ENCODE peak calls at places on chromosomes 7 and 10, in ten cellular contexts. Z is cardiac fibroblast; H is endothelial cell; X is NCI-H524 treated with DMSO at 0.1 percent for 48 hours; D is GM23338; E is NCI-H1092; N is NAMALWA; B is activated naive CD4-positive, alpha-beta T cell; T is activated CD8-positive, alpha-beta memory T cell treated with anti-CD3 and anti-CD28 coated beads for 48 hours; Y is fibroblast of the aortic adventitia. V is an unnamed sample.

GRCh38 chr10:5818048-5818331 is 4.8 kb upstream of the GDI2 start:
- DNase-seq in D (no peak), N (no peak), T (no peak), E (no peak), X (no peak), Z (no peak), Y (no peak), H (no peak), B (no peak), V (no peak)

GRCh38 chr7:130143986-130144618 is 61.1 kb downstream of the TMEM209 start:
- DNase-seq in Z (no peak), H (peak; percentile 9), D (no peak), T (no peak), B (no peak), Y (no peak), N (no peak), X (no peak), E (no peak), V (no peak)

GRCh38 chr10:29635711-29636144 is 957 bp upstream of the SVIL start:
- DNase-seq in T (no peak), D (peak; percentile 51), E (no peak), X (no peak), Y (peak; percentile 26), B (peak; percentile 2), N (no peak), H (peak; percentile 35), Z (peak; percentile 61), V (peak; percentile 42)

GRCh38 chr7:80060218-80060806 is 74.3 kb upstream of the GNAI1 start:
- DNase-seq in N (peak; percentile 73), D (peak; percentile 64), X (no peak), H (no peak), E (peak; percentile 12), T (no peak), Z (peak; percentile 87), B (no peak), Y (peak; percentile 82), V (peak; percentile 77)

GRCh38 chr7:40301486-40302065 is 166.8 kb downstream of the SUGCT start:
- DNase-seq in B (no peak), X (no peak), Z (peak; percentile 76), H (no peak), T (no peak), E (no peak), D (no peak), N (no peak), Y (peak; percentile 43), V (peak; percentile 25)

GRCh38 chr10:71608863-71609768 is 110.5 kb downstream of the C10orf105 start:
- DNase-seq in N (peak; percentile 67), D (peak; percentile 96), Z (peak; percentile 70), B (peak; percentile 22), H (peak; percentile 86), Y (peak; percentile 69), X (no peak), T (peak; percentile 30), E (peak; percentile 23), V (peak; percentile 56)

GRCh38 chr7:156223935-156224334 is 411.7 kb upstream of the SHH start:
- DNase-seq in B (no peak), N (no peak), E (no peak), H (no peak), X (no peak), T (no peak), Y (no peak), D (no peak), Z (no peak), V (no peak)

GRCh38 chr7:157674715-157675426 is 338.1 kb downstream of the DNAJB6 start:
- DNase-seq in E (no peak), N (no peak), Z (no peak), Y (no peak), D (no peak), X (no peak), B (no peak), T (no peak), H (no peak), V (no peak)

GRCh38 chr7:136278057-136278456 is 300.9 kb upstream of the MTPN start:
- DNase-seq in N (no peak), T (no peak), B (no peak), H (no peak), Y (no peak), X (no peak), D (no peak), E (no peak), Z (no peak), V (no peak)

GRCh38 chr10:3898821-3899220 is 113.8 kb upstream of the KLF6 start:
- DNase-seq in D (no peak), Y (no peak), Z (no peak), H (no peak), B (no peak), X (no peak), T (no peak), E (no peak), N (no peak), V (no peak)

GRCh38 chr10:1779796-1780195 is 42.5 kb upstream of the ADARB2 start:
- DNase-seq in E (no peak), Z (no peak), H (no peak), B (no peak), X (no peak), N (no peak), Y (no peak), T (no peak), D (no peak), V (no peak)

GRCh38 chr10:71015674-71016073 is 127.3 kb upstream of the PCBD1 start:
- DNase-seq in E (no peak), Z (peak; percentile 5), T (no peak), B (no peak), D (no peak), N (no peak), X (no peak), H (no peak), Y (no peak), V (no peak)

GRCh38 chr10:520402-520787 is 169.1 kb downstream of the DIP2C start:
- DNase-seq in H (no peak), D (no peak), Z (no peak), X (no peak), N (no peak), Y (peak; percentile 42), E (no peak), T (no peak), B (no peak), V (peak; percentile 60)

GRCh38 chr7:132065193-132065972 is 509.0 kb upstream of the PODXL start:
- DNase-seq in H (no peak), T (no peak), B (no peak), N (no peak), Z (peak; percentile 96), Y (peak; percentile 96), E (no peak), D (no peak), X (no peak), V (peak; percentile 96)

GRCh38 chr10:14952851-14953451 is 945 bp downstream of the DCLRE1C start:
- DNase-seq in H (peak; percentile 8), Y (no peak), B (no peak), Z (no peak), E (no peak), N (no peak), D (peak; percentile 50), X (no peak), T (no peak), V (no peak)

GRCh38 chr10:129046074-129046681 is 420.9 kb upstream of the MGMT start:
- DNase-seq in D (no peak), B (no peak), N (no peak), Z (no peak), X (no peak), T (no peak), E (no peak), H (no peak), Y (peak; percentile 86), V (peak; percentile 30)

GRCh38 chr10:103983367-103983911 is 16.5 kb downstream of the SLK start:
- DNase-seq in H (no peak), Y (peak; percentile 10), D (peak; percentile 7), E (no peak), Z (peak; percentile 26), T (no peak), B (no peak), N (peak; percentile 30), X (no peak), V (no peak)

GRCh38 chr10:60312818-60313588 is 76.7 kb downstream of the ANK3 start:
- DNase-seq in E (no peak), Y (peak; percentile 74), N (no peak), H (no peak), D (no peak), X (no peak), T (no peak), B (no peak), Z (peak; percentile 75), V (peak; percentile 91)

GRCh38 chr10:102870221-102870620 is 951 bp downstream of the AS3MT start:
- DNase-seq in E (no peak), B (no peak), T (no peak), Y (no peak), H (no peak), Z (no peak), N (no peak), D (peak; percentile 37), X (no peak), V (no peak)

GRCh38 chr10:93190377-93190776 is 116.7 kb downstream of the CYP26A1 start:
- DNase-seq in T (no peak), B (no peak), D (no peak), X (no peak), H (no peak), Z (no peak), Y (no peak), E (no peak), N (no peak), V (no peak)

GRCh38 chr10:62231371-62231770 is 37.3 kb downstream of the RTKN2 start:
- DNase-seq in T (no peak), B (no peak), X (no peak), E (no peak), N (no peak), D (no peak), Z (peak; percentile 93), Y (peak; percentile 96), H (no peak), V (peak; percentile 82)